ENCODE peak calls at places on chromosomes 3 and 15, in seven cellular contexts. I is psoas muscle, K is right lobe of liver, X is HCT116, W is tibial artery, F is RWPE2, L is uterus. Z is an unnamed sample. For H3K4me1 and H3K36me3, the result is how much of the 10 kb centered on the place peaks cover.

GRCh38 chr3:111173328-111173900 is 101.8 kb downstream of the NECTIN3 start:
- DNase-seq in I (no peak), K (no peak), X (no peak), W (no peak), F (no peak), L (no peak), Z (peak)

GRCh38 chr3:117097356-117097755 is 387.8 kb downstream of the TUSC7 start:
- DNase-seq in I (no peak), K (no peak), X (no peak), W (no peak), F (no peak), L (no peak), Z (no peak)

GRCh38 chr15:40266828-40267304 is 16.0 kb downstream of the ANKRD63 start:
- DNase-seq in I (no peak), K (peak), X (peak), W (no peak), F (peak), L (peak), Z (no peak)

GRCh38 chr15:92623435-92623834 is 32.1 kb downstream of the FAM174B start:
- DNase-seq in I (peak), K (no peak), X (no peak), W (no peak), F (no peak), L (no peak), Z (no peak)

GRCh38 chr3:14537590-14538450 is 2.3 kb downstream of the GRIP2 start:
- DNase-seq in I (peak), K (no peak), X (peak), W (no peak), F (no peak), L (no peak), Z (no peak)

GRCh38 chr3:118977118-118977517 is 57.5 kb downstream of the IGSF11 start:
- DNase-seq in I (no peak), K (no peak), X (no peak), W (no peak), F (no peak), L (no peak), Z (no peak)

GRCh38 chr15:62889141-62889661 is 153.3 kb upstream of the TPM1 start:
- DNase-seq in I (no peak), K (no peak), X (no peak), W (no peak), F (no peak), L (no peak), Z (no peak)

GRCh38 chr3:189316296-189317019 is 144.7 kb downstream of the TPRG1 start:
- DNase-seq in I (no peak), K (no peak), X (no peak), W (no peak), F (no peak), L (no peak), Z (no peak)

GRCh38 chr15:25700916-25701315 is 162.2 kb downstream of the ATP10A start:
- DNase-seq in I (no peak), K (no peak), X (no peak), W (no peak), F (no peak), L (no peak), Z (no peak)

GRCh38 chr3:142445816-142446254 is 2.0 kb downstream of the XRN1 start:
- DNase-seq in I (no peak), K (no peak), X (no peak), W (no peak), F (no peak), L (no peak), Z (no peak)

GRCh38 chr3:185280572-185281365 is 26.9 kb upstream of the EHHADH start:
- DNase-seq in I (no peak), K (no peak), X (peak), W (no peak), F (no peak), L (no peak), Z (peak)

GRCh38 chr3:162491957-162492356 is 995.3 kb downstream of the OTOL1 start:
- DNase-seq in I (no peak), K (no peak), X (no peak), W (no peak), F (no peak), L (no peak), Z (no peak)

GRCh38 chr3:78506581-78507195 is 1261.1 kb downstream of the ROBO1 start:
- DNase-seq in I (no peak), K (no peak), X (no peak), W (no peak), F (no peak), L (no peak), Z (no peak)

GRCh38 chr15:84586641-84587160 is 14.1 kb upstream of the ZSCAN2 start:
- DNase-seq in I (no peak), K (no peak), X (no peak), W (no peak), F (no peak), L (no peak), Z (peak)

GRCh38 chr3:48885753-48886152 is 12.9 kb downstream of the SLC25A20 start:
- DNase-seq in I (no peak), K (no peak), X (no peak), W (no peak), F (no peak), L (no peak), Z (no peak)

GRCh38 chr3:7392206-7392605 is 531.3 kb downstream of the GRM7 start:
- DNase-seq in I (no peak), K (no peak), X (no peak), W (no peak), F (no peak), L (no peak), Z (no peak)

GRCh38 chr3:8246070-8246469 is 255.6 kb upstream of the LMCD1 start:
- DNase-seq in I (no peak), K (no peak), X (no peak), W (no peak), F (no peak), L (no peak), Z (no peak)

GRCh38 chr3:58474967-58475578 is 16.8 kb upstream of the KCTD6 start:
- DNase-seq in I (no peak), K (peak), X (no peak), W (no peak), F (no peak), L (no peak), Z (no peak)

GRCh38 chr3:81778678-81779182 is 17.3 kb upstream of the GBE1 start:
- DNase-seq in I (no peak), K (no peak), X (no peak), W (no peak), F (no peak), L (no peak), Z (no peak)

GRCh38 chr3:193132923-193133463 is 108.0 kb upstream of the PLAAT1 start:
- DNase-seq in I (no peak), K (no peak), X (no peak), W (no peak), F (no peak), L (no peak), Z (no peak)

GRCh38 chr15:34304613-34305012 is 33.0 kb downstream of the SLC12A6 start:
- DNase-seq in I (no peak), K (no peak), X (no peak), W (no peak), F (no peak), L (no peak), Z (no peak)

GRCh38 chr3:170815340-170815739 is 54.7 kb downstream of the RPL22L1 start:
- DNase-seq in I (no peak), K (peak), X (peak), W (no peak), F (no peak), L (no peak), Z (peak)

GRCh38 chr3:160754371-160754854 is 1.6 kb upstream of the PPM1L start:
- DNase-seq in I (peak), K (peak), X (no peak), W (no peak), F (no peak), L (peak), Z (peak)

GRCh38 chr3:128050597-128050996 is 1.6 kb upstream of the SEC61A1 start:
- DNase-seq in I (peak), K (peak), X (no peak), W (no peak), F (no peak), L (peak), Z (no peak)

GRCh38 chr15:62394079-62394478 is 229.0 kb upstream of the C2CD4B start:
- DNase-seq in I (no peak), K (no peak), X (no peak), W (no peak), F (no peak), L (no peak), Z (no peak)

GRCh38 chr3:71202848-71203390 is 380.6 kb downstream of the FOXP1 start:
- DNase-seq in I (no peak), K (no peak), X (no peak), W (no peak), F (no peak), L (no peak), Z (no peak)

GRCh38 chr3:155270485-155271342 is 22.8 kb downstream of the STRIT1 start:
- DNase-seq in I (no peak), K (no peak), X (no peak), W (no peak), F (no peak), L (no peak), Z (no peak)

GRCh38 chr3:189677667-189678066 is 46.5 kb downstream of the TP63 start:
- DNase-seq in I (no peak), K (no peak), X (no peak), W (no peak), F (no peak), L (no peak), Z (no peak)

GRCh38 chr3:109899930-109900329 is 562.6 kb upstream of the DPPA4 start:
- DNase-seq in I (no peak), K (no peak), X (no peak), W (no peak), F (no peak), L (no peak), Z (peak)

GRCh38 chr3:129021140-129021551 is 20.0 kb downstream of the EFCC1 start:
- DNase-seq in I (no peak), K (no peak), X (no peak), W (peak), F (no peak), L (no peak), Z (no peak)

GRCh38 chr3:37986479-37987314 is 3.9 kb upstream of the VILL start:
- DNase-seq in I (no peak), K (no peak), X (no peak), W (peak), F (peak), L (no peak), Z (no peak)

GRCh38 chr15:34621675-34622074 is 38.2 kb upstream of the GOLGA8B start:
- DNase-seq in I (no peak), K (no peak), X (peak), W (no peak), F (no peak), L (no peak), Z (no peak)

GRCh38 chr3:119395923-119396358 is 67.5 kb downstream of the TMEM39A start:
- DNase-seq in I (no peak), K (no peak), X (no peak), W (no peak), F (no peak), L (no peak), Z (no peak)

GRCh38 chr3:1093216-1093615 is 392 bp downstream of the CNTN6 start:
- DNase-seq in I (no peak), K (no peak), X (no peak), W (no peak), F (no peak), L (no peak), Z (no peak)

GRCh38 chr15:40306908-40307307 is 827 bp downstream of the PLCB2 start:
- DNase-seq in I (no peak), K (no peak), X (no peak), W (no peak), F (peak), L (no peak), Z (no peak)

GRCh38 chr15:92921215-92922131 is 21.3 kb downstream of the CHD2 start:
- DNase-seq in I (no peak), K (no peak), X (peak), W (no peak), F (no peak), L (no peak), Z (no peak)

GRCh38 chr3:87982421-87982820 is 76.4 kb downstream of the CGGBP1 start:
- DNase-seq in I (no peak), K (no peak), X (no peak), W (no peak), F (no peak), L (no peak), Z (no peak)

DNA sequence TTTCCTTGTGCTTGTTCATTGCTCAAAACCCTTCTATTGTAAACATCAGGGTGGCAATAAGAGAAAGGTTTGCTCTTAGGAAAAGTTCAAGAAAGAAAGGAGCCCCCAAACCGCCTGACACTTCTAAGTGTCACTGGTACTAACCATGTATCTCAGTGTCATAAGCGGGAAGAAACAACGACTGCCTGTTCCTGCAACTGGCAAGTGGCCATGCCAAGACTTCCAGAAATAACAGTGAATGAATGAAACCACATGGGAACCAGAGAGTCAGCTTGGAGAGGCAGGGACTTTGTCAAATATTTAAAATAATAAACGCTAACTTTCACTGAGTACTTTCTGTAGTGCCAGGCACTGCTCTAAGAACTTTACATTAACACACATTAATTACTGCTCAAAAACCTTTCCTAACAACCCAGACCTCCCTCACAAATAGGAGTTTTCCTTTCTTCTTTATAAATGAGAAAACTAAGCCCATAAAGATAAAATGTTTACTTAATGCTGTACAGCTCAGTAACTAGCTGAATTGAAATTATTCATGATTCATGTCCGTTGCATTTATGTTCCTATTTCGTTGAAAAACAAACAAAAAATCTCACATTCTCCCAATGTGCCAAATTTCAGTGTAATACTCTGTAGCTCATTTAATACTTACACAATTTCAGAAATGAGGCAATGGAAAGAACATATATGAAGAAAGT is 978 bp downstream of the PLSCR2 start:
- DNase-seq in I (no peak), K (no peak), X (no peak), W (peak), F (no peak), L (no peak), Z (no peak)
- H3K4me1 ChIP-seq in I (under half), K (under half), X (under half), W (under half), F (under half), L (under half), Z (under half)

GRCh38 chr3:125090649-125091048 is 34.9 kb upstream of the HEG1 start:
- DNase-seq in I (no peak), K (no peak), X (no peak), W (no peak), F (no peak), L (no peak), Z (no peak)
- H3K4me3 ChIP-seq in I (no peak), K (no peak), X (no peak), W (no peak), F (no peak), L (no peak), Z (no peak)

DNA sequence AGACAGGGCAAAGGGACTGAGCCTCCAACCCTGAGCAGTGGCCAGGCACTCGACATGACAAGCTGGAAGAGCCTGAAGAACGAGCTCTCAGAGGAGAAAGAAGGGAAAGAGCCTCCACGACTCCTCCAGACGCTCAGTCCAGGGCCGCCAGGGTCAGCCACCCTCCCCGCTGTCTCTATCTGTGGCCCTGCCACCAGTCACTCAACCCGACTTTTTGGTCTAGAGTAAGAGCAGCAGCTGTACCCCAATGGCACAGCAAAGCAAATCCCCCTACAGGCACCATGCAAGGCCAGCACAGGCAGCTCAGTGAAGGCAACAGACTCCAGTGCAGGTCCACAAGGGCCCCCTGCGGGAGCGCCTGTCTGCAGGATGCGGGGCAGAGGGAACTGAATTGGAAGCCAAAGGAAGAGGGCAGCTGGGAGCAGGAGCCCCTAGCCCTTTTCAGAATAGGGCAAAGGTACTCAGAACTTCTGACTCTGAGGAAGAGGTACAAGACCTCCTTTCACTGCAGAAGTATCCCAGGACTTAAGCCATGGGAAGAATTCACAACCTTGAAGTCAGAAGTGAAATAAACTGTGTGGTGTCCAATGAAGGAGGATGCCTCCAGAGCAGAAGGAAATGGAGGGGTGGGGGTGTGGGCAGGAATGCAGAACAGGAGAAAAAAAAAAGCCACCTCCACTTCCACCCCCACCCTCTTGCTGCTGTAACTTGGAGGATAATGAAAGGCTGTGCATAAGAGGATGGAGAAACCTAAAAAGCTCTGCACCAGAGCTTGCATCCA is 8.5 kb upstream of the GRAMD2A start:
- DNase-seq in I (no peak), K (no peak), X (no peak), W (no peak), F (no peak), L (no peak), Z (no peak)
- H3K36me3 ChIP-seq in I (half or more), K (under half), X (half or more), W (half or more), F (half or more), L (under half), Z (half or more)

DNA sequence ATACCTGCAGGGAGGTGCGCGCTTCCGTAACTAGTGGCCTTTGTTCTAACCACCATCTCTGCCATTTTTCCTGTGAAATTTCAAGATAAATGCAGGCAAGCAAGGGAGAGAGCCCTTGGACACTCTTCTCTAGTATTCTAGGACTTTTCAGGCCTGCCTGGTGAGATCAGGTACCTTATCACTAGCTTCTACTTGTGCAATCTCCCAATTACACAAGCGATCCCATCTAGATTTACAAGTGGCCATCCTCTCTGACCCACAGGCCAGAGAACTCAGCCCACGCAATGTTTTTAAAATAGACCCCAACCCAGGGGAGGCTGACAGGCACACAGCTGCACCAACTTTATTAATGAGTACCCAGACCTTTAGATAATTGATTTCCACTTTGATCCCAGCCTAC is 1077.1 kb upstream of the CFAP20DC start:
- DNase-seq in I (no peak), K (no peak), X (no peak), W (no peak), F (no peak), L (no peak), Z (no peak)
- H3K4me1 ChIP-seq in I (under half), K (under half), X (under half), W (under half), F (under half), L (under half), Z (under half)

Z was measured in HAP-1.